ENCODE peak calls at places on chromosomes 3 and 15, in eight cellular contexts. I is uterus; F is activated CD4-positive, CD25-positive, alpha-beta regulatory T cell; J is MG63; T is right atrium auricular region; A is NCI-H446 treated with DMSO at 0.1 percent for 48 hours; C is lung; L is pulmonary artery endothelial cell. D is an unnamed sample.

GRCh38 chr3:50418845-50419244 is 59.5 kb upstream of the TMEM115 start:
- DNase-seq in J (no peak), F (no peak), T (no peak), A (no peak), C (no peak), I (peak), L (no peak), D (no peak)

GRCh38 chr3:114518409-114518808 is 224.6 kb downstream of the TIGIT start:
- DNase-seq in F (no peak), I (no peak), C (no peak), A (no peak), L (no peak), T (no peak), J (no peak), D (no peak)

GRCh38 chr3:47283193-47283537 is 421 bp downstream of the KLHL18 start:
- DNase-seq in I (no peak), C (peak), L (no peak), F (no peak), T (no peak), J (no peak), A (no peak), D (peak)

GRCh38 chr3:107670991-107671390 is 148.2 kb downstream of the BBX start:
- DNase-seq in I (no peak), F (no peak), J (no peak), A (no peak), L (no peak), T (no peak), C (no peak), D (no peak)

GRCh38 chr3:53862241-53862640 is 15.9 kb downstream of the IL17RB start:
- DNase-seq in A (no peak), I (no peak), T (peak), C (no peak), J (no peak), L (no peak), F (no peak), D (no peak)

GRCh38 chr15:32956006-32956405 is 238.2 kb downstream of the GREM1 start:
- DNase-seq in A (no peak), F (no peak), T (no peak), C (no peak), I (no peak), J (peak), L (peak), D (no peak)

GRCh38 chr3:187958432-187959003 is 195.4 kb upstream of the LPP start:
- DNase-seq in F (no peak), C (no peak), L (no peak), I (no peak), A (no peak), J (no peak), T (no peak), D (no peak)

GRCh38 chr3:64340636-64341240 is 115.5 kb upstream of the PRICKLE2 start:
- DNase-seq in C (no peak), T (no peak), I (peak), L (no peak), A (no peak), J (no peak), F (no peak), D (no peak)

GRCh38 chr15:85849946-85850345 is 55.2 kb upstream of the KLHL25 start:
- DNase-seq in C (no peak), A (no peak), T (no peak), F (no peak), J (no peak), L (no peak), I (no peak), D (no peak)

GRCh38 chr3:52405601-52406115 is 39.2 kb downstream of the SEMA3G start:
- DNase-seq in L (no peak), I (no peak), F (no peak), A (no peak), T (no peak), C (no peak), J (no peak), D (no peak)

GRCh38 chr15:44397869-44398268 is 29.6 kb upstream of the CTDSPL2 start:
- DNase-seq in L (no peak), A (no peak), J (no peak), F (no peak), C (no peak), T (no peak), I (no peak), D (no peak)